ENCODE peak calls at places on chromosomes 12 and 14, in four cellular contexts. U is IMR-90, K is ovary, Y is A549. H is an unnamed sample.

GRCh38 chr14:58733451-58734208 is 95.9 kb downstream of the DACT1 start:
- DNase-seq in U (no peak), K (no peak), Y (no peak), H (no peak)

GRCh38 chr12:6688543-6688999 is 604 bp downstream of the ZNF384 start:
- DNase-seq in U (peak; percentile 13), K (peak; percentile 74), Y (peak; percentile 92), H (peak; percentile 54)

GRCh38 chr12:108117163-108117849 is 11.8 kb upstream of the WSCD2 start:
- DNase-seq in U (no peak), K (no peak), Y (no peak), H (no peak)

GRCh38 chr12:23083267-23083666 is 458.3 kb downstream of the ETNK1 start:
- DNase-seq in U (peak; percentile 92), K (no peak), Y (no peak), H (no peak)

GRCh38 chr14:94451826-94452225 is 774 bp downstream of the SERPINA11 start:
- DNase-seq in U (no peak), K (no peak), Y (no peak), H (no peak)

GRCh38 chr12:6133642-6134041 is 9.2 kb upstream of the VWF start:
- DNase-seq in U (no peak), K (no peak), Y (no peak), H (no peak)

GRCh38 chr14:50773632-50774541 is 57.1 kb downstream of the NIN start:
- DNase-seq in U (peak; percentile 50), K (peak; percentile 57), Y (peak; percentile 63), H (no peak)

GRCh38 chr12:131710464-131711457 is at the start of gene SFSWAP:
- DNase-seq in U (peak; percentile 65), K (peak; percentile 84), Y (peak; percentile 81), H (no peak)

GRCh38 chr14:93905623-93906022 is 21.5 kb upstream of the FAM181A start:
- DNase-seq in U (no peak), K (no peak), Y (no peak), H (no peak)

GRCh38 chr12:115583591-115583990 is 693.9 kb downstream of the MED13L start:
- DNase-seq in U (no peak), K (no peak), Y (no peak), H (no peak)

GRCh38 chr14:91860238-91860637 is 7.1 kb downstream of the TC2N start:
- DNase-seq in U (no peak), K (no peak), Y (no peak), H (no peak)

GRCh38 chr14:99819514-99819913 is 26.3 kb downstream of the EML1 start:
- DNase-seq in U (no peak), K (no peak), Y (no peak), H (no peak)

GRCh38 chr14:75989134-75989533 is 3.6 kb downstream of the IFT43 start:
- DNase-seq in U (peak; percentile 69), K (no peak), Y (no peak), H (no peak)

GRCh38 chr12:49505672-49506071 is 33.2 kb upstream of the KCNH3 start:
- DNase-seq in U (peak; percentile 62), K (no peak), Y (no peak), H (no peak)
- H3K27ac ChIP-seq in U (no peak overlapping the region), K (no peak overlapping the region), Y (peak overlapping the region; percentile 84), H (no peak overlapping the region)

GRCh38 chr12:118063567-118064391 is 2.8 kb upstream of the WSB2 start:
- DNase-seq in U (peak; percentile 52), K (no peak), Y (no peak), H (no peak)

GRCh38 chr12:118060301-118061010 is 523 bp downstream of the WSB2 start:
- DNase-seq in U (no peak), K (peak; percentile 74), Y (peak; percentile 46), H (no peak)

GRCh38 chr12:118061011-118061875 is at the start of gene WSB2:
- DNase-seq in U (peak; percentile 50), K (peak; percentile 87), Y (peak; percentile 56), H (peak; percentile 8)

GRCh38 chr12:118059645-118060275 is 1.2 kb downstream of the WSB2 start:
- DNase-seq in U (peak; percentile 22), K (no peak), Y (no peak), H (no peak)

GRCh38 chr12:118061876-118062791 is 1.2 kb upstream of the WSB2 start:
- DNase-seq in U (peak; percentile 58), K (peak; percentile 60), Y (peak; percentile 73), H (no peak)
- TF ChIP-seq POLR2A in U (peak; percentile 38), K (no peak), Y (no peak), H (no peak)

DNA sequence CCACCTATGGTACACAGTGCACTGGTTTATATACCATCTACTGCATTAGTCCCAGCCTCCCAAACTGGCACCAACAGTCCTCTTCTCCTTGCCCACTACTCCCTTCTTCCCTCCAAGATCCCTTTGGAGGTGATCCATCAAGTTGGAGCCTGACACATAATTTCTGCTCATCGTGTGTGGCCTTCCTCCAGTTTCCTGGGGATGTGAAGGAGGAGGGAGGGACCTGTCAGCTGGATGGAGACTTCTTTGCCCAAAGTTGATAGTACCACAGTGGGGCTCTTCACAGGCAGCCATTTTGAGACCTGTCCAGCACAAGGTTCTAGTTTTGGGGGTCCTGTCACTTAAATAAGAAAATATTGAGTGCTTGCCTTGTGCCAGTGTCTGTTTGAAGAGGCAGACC is 17.1 kb upstream of the CTDSP2 start:
- DNase-seq in U (no peak), K (no peak), Y (no peak), H (no peak)
- H3K27ac ChIP-seq in U (peak overlapping the region; percentile 15), K (peak overlapping the region; percentile 97), Y (no peak overlapping the region), H (peak overlapping the region; percentile 91)

DNA sequence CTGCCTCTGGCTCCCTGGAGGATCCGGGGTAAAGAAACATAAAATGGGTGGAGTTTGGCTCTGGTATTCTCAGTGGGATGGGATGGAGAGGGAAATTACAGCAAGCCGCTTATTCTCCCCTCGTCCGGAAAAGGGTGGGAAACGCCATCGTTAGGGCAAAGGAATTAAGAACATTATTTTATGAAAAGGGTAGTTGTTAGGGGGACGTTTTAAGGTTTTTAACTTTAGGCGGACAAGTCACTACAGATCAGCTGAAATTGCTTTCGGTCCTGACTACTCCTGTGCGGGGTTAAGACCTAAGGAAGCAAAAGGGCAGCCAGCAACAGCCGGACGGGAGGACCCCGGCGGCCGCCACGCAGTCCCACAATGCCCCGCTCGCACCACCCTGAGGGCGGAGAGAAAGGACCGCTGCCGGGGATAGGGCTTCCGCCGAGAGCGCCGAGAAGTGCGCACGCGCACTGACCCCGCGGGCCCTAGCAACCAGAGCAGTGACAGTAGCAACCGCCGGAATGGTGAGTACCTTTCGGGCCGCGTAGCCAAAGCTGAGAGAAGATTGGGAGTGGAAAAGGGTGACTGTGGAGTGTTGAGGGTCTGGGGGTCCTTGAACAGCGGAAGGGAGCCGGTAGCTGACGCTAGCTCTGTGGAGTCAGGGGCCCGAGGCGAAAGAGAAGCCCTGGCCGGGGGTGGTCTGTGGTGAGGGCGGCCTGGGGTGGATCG is at the start of gene DNAL1:
- DNase-seq in U (peak; percentile 85), K (peak; percentile 96), Y (peak; percentile 95), H (peak; percentile 45)
- TF ChIP-seq POLR2A in U (peak; percentile 79), K (peak; percentile 61), Y (peak; percentile 90), H (peak; percentile 55)

GRCh38 chr12:65280306-65280705 is 1.8 kb downstream of the MSRB3 start:
- DNase-seq in U (peak; percentile 24), K (no peak), Y (no peak), H (no peak)

GRCh38 chr12:65276923-65277322 is 1.6 kb upstream of the MSRB3 start:
- DNase-seq in U (no peak), K (no peak), Y (no peak), H (no peak)

GRCh38 chr12:65278576-65279386 is at the start of gene MSRB3:
- DNase-seq in U (peak; percentile 70), K (peak; percentile 88), Y (peak; percentile 81), H (no peak)

GRCh38 chr12:65279387-65280112 is 1.1 kb downstream of the MSRB3 start:
- DNase-seq in U (peak; percentile 15), K (no peak), Y (no peak), H (no peak)

GRCh38 chr12:65277994-65278575 is 398 bp upstream of the MSRB3 start:
- DNase-seq in U (no peak), K (no peak), Y (no peak), H (no peak)
- H3K27ac ChIP-seq in U (peak overlapping the region; percentile 100), K (peak overlapping the region; percentile 78), Y (peak overlapping the region; percentile 89), H (peak overlapping the region; percentile 86)

H was measured in esophagus squamous epithelium.